ENCODE peak calls at places on chromosomes 5 and 9, in five cellular contexts. E is right lobe of liver, W is pancreas, Y is stomach, V is DND-41. U is an unnamed sample.

GRCh38 chr5:158634713-158635112 is 465.0 kb downstream of the EBF1 start:
- DNase-seq in W (no peak), E (no peak), Y (no peak), V (no peak), U (no peak)

GRCh38 chr9:70121818-70122436 is 78.3 kb downstream of the MAMDC2 start:
- DNase-seq in Y (no peak), V (no peak), W (no peak), E (no peak), U (no peak)

GRCh38 chr9:34988218-34989055 is 1.1 kb upstream of the DNAJB5 start:
- DNase-seq in V (no peak), W (no peak), Y (no peak), E (no peak), U (peak)

GRCh38 chr5:57456531-57457135 is 26.0 kb downstream of the ACTBL2 start:
- DNase-seq in E (no peak), W (no peak), V (no peak), Y (no peak), U (no peak)

GRCh38 chr9:130042406-130042930 is 521 bp downstream of the FNBP1 start:
- DNase-seq in W (peak), E (peak), V (no peak), Y (peak), U (no peak)

GRCh38 chr5:147576646-147577535 is 67.0 kb upstream of the DPYSL3 start:
- DNase-seq in W (peak), Y (peak), E (no peak), V (no peak), U (peak)

GRCh38 chr9:77817590-77818311 is 169.6 kb upstream of the GNA14 start:
- DNase-seq in E (no peak), Y (no peak), W (no peak), V (no peak), U (no peak)

GRCh38 chr5:14296533-14297331 is 153.6 kb downstream of the TRIO start:
- DNase-seq in W (no peak), V (no peak), E (no peak), Y (no peak), U (no peak)

GRCh38 chr9:16133556-16134227 is 580.8 kb downstream of the CCDC171 start:
- DNase-seq in E (peak), Y (no peak), W (peak), V (peak), U (peak)

GRCh38 chr9:134592819-134593200 is 48.8 kb upstream of the COL5A1 start:
- DNase-seq in Y (no peak), E (no peak), W (no peak), V (no peak), U (no peak)

GRCh38 chr9:137534256-137535119 is 15.7 kb downstream of the PNPLA7 start:
- DNase-seq in W (peak), V (no peak), Y (peak), E (no peak), U (no peak)

GRCh38 chr9:23830459-23830805 is 4.4 kb upstream of the ELAVL2 start:
- DNase-seq in V (no peak), E (no peak), W (no peak), Y (no peak), U (no peak)

GRCh38 chr9:68489636-68490035 is 51.0 kb downstream of the TMEM252 start:
- DNase-seq in E (no peak), W (no peak), Y (no peak), V (no peak), U (no peak)

GRCh38 chr5:9429691-9430215 is 116.1 kb downstream of the SEMA5A start:
- DNase-seq in V (no peak), Y (no peak), E (no peak), W (no peak), U (no peak)

GRCh38 chr5:91864902-91865420 is 481.8 kb upstream of the ARRDC3 start:
- DNase-seq in E (no peak), Y (no peak), W (no peak), V (no peak), U (no peak)

GRCh38 chr5:28850320-28850921 is 1812.0 kb upstream of the CDH9 start:
- DNase-seq in E (no peak), V (no peak), Y (no peak), W (no peak), U (no peak)

GRCh38 chr9:124420991-124421543 is 5.8 kb upstream of the PSMB7 start:
- DNase-seq in W (no peak), V (no peak), Y (no peak), E (no peak), U (no peak)

GRCh38 chr5:4579679-4580078 is 560.5 kb upstream of the ADAMTS16 start:
- DNase-seq in V (no peak), W (no peak), E (no peak), Y (no peak), U (no peak)

GRCh38 chr5:13350754-13351153 is 593.7 kb downstream of the DNAH5 start:
- DNase-seq in W (no peak), Y (no peak), E (no peak), V (no peak), U (no peak)

GRCh38 chr5:176320577-176320976 is 41.0 kb downstream of the KIAA1191 start:
- DNase-seq in V (no peak), E (no peak), Y (no peak), W (no peak), U (no peak)

GRCh38 chr5:21152611-21153010 is 1164.6 kb upstream of the CDH18 start:
- DNase-seq in Y (no peak), W (no peak), E (no peak), V (no peak), U (no peak)

GRCh38 chr5:137727623-137728022 is 8.3 kb downstream of the KLHL3 start:
- DNase-seq in Y (no peak), W (no peak), E (no peak), V (no peak), U (no peak)

GRCh38 chr5:140295414-140295813 is 7.5 kb downstream of the PFDN1 start:
- DNase-seq in E (no peak), V (no peak), Y (peak), W (peak), U (no peak)

GRCh38 chr5:104247260-104247659 is 684.7 kb upstream of the NUDT12 start:
- DNase-seq in V (no peak), E (no peak), W (no peak), Y (no peak), U (no peak)

GRCh38 chr5:95284512-95285405 is at the start of gene MCTP1:
- DNase-seq in W (peak), Y (peak), E (peak), V (no peak), U (no peak)

GRCh38 chr5:96893342-96893741 is 17.0 kb downstream of the ERAP2 start:
- DNase-seq in W (no peak), E (no peak), V (no peak), Y (no peak), U (no peak)

GRCh38 chr5:643811-644271 is 31.7 kb downstream of the CEP72 start:
- DNase-seq in W (no peak), V (no peak), Y (no peak), E (no peak), U (no peak)

GRCh38 chr5:643351-643801 is 31.2 kb downstream of the CEP72 start:
- DNase-seq in W (no peak), E (no peak), Y (no peak), V (no peak), U (no peak)

GRCh38 chr5:645421-645820 is 33.3 kb downstream of the CEP72 start:
- DNase-seq in W (no peak), Y (no peak), V (no peak), E (no peak), U (no peak)

GRCh38 chr5:644971-645370 is 32.8 kb downstream of the CEP72 start:
- DNase-seq in Y (no peak), E (no peak), V (no peak), W (no peak), U (no peak)

DNA sequence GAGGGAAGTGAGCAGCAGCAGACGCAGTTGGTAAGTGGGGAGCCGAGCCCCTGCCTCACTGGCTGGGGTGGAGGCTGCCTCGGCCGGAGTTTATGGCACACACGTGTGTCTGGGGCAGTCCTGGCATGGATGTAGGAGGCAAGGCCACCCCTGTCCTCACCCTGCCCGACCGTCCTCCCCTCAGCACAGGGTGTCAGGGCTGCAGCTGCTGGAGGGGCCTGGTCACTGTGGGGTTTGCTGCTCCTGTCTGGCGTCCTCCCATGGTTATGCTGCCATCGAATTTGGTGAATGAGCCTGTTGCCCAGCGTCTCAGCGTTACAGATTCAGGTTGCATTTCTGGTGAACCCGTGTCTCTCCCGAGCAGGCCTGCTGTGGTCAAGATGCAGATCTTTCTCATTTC is 32.4 kb downstream of the CEP72 start:
- DNase-seq in V (no peak), W (no peak), E (no peak), Y (no peak), U (no peak)
- H3K4me3 ChIP-seq in V (no peak), W (no peak), E (no peak), Y (no peak), U (no peak)

GRCh38 chr5:59260973-59261372 is 632.6 kb downstream of the PDE4D start:
- DNase-seq in W (no peak), V (no peak), Y (no peak), E (no peak), U (no peak)
- H3K4me3 ChIP-seq in W (no peak), V (no peak), Y (no peak), E (no peak), U (no peak)

DNA sequence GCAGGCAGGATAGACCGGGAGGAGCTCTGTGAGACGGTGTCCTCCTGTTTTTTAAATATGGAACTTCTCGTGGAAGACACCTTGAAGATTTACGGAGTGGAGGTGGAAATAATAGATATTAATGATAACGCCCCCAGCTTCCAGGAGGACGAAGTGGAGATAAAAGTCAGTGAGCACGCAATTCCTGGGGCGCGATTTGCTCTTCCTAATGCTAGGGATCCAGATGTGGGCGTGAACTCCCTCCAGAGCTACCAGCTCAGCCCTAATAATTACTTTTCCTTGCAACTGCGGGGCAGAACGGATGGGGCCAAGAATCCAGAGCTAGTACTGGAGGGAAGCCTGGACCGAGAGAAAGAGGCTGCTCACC is 621 bp downstream of the PCDHGA11 start:
- DNase-seq in W (no peak), Y (no peak), V (no peak), E (no peak), U (no peak)
- H3K4me3 ChIP-seq in W (no peak), Y (peak), V (no peak), E (no peak), U (no peak)

GRCh38 chr5:160167623-160168165 is 48.4 kb upstream of the PWWP2A start:
- DNase-seq in Y (no peak), W (no peak), E (peak), V (no peak), U (no peak)
- H3K4me3 ChIP-seq in Y (no peak), W (no peak), E (no peak), V (no peak), U (no peak)

DNA sequence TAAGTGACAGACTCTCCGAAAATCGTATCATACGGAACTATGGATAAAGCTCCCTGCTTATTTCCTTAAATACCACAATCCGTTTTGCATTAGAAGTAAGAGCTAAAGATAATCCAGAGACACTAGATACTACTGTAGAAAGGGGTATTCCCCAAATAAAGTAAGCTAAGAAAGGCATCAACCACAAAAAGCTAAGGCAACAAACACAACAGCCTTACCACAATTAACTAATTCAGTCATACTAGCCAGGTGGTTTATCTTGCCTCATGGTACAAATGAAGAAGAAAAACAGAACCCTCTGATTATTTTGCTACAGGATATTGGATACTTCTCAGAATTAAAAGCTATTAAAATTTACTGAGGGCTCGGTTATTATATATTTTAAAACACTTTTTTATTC is 14.1 kb downstream of the ERP44 start:
- DNase-seq in E (no peak), Y (no peak), V (no peak), W (no peak), U (peak)
- H3K4me3 ChIP-seq in E (no peak), Y (no peak), V (no peak), W (no peak), U (peak)

GRCh38 chr5:154479944-154480750 is 2.1 kb upstream of the HAND1 start:
- DNase-seq in W (no peak), Y (no peak), V (no peak), E (no peak), U (no peak)

GRCh38 chr5:154479160-154479943 is 1.3 kb upstream of the HAND1 start:
- DNase-seq in Y (no peak), V (no peak), W (no peak), E (no peak), U (no peak)

GRCh38 chr5:154478224-154478565 is at the start of gene HAND1:
- DNase-seq in Y (peak), V (no peak), E (no peak), W (peak), U (no peak)

GRCh38 chr5:154477382-154478223 is 424 bp downstream of the HAND1 start:
- DNase-seq in V (no peak), W (no peak), Y (no peak), E (no peak), U (no peak)

GRCh38 chr5:154478752-154479159 is 729 bp upstream of the HAND1 start:
- DNase-seq in Y (no peak), V (no peak), E (no peak), W (no peak), U (no peak)
- H3K4me3 ChIP-seq in Y (peak), V (no peak), E (no peak), W (peak), U (no peak)

U was measured in CD4-positive, CD25-positive, alpha-beta regulatory T cell.